ENCODE peak calls at places on chromosomes 11 and 22, in ten cellular contexts. G is PC-9, T is left ventricle myocardium superior, N is AG04450, D is B cell, V is iris pigment epithelial cell, K is GM04503, W is NCI-H460, C is hepatocyte, O is left colon. L is an unnamed sample.

GRCh38 chr11:64180871-64181270 is 5.1 kb upstream of the STIP1 start:
- DNase-seq in G (no peak), T (no peak), N (no peak), D (no peak), V (no peak), K (no peak), W (no peak), C (no peak), O (no peak), L (no peak)

GRCh38 chr11:17153759-17154158 is 54.0 kb downstream of the PIK3C2A start:
- DNase-seq in G (no peak), T (no peak), N (no peak), D (no peak), V (no peak), K (no peak), W (no peak), C (no peak), O (no peak), L (no peak)

GRCh38 chr11:93852242-93852641 is 1.8 kb upstream of the VSTM5 start:
- DNase-seq in G (no peak), T (no peak), N (no peak), D (no peak), V (no peak), K (no peak), W (no peak), C (no peak), O (no peak), L (no peak)

GRCh38 chr22:30519842-30520425 is 14.4 kb upstream of the SEC14L4 start:
- DNase-seq in G (no peak), T (no peak), N (no peak), D (no peak), V (no peak), K (no peak), W (no peak), C (no peak), O (no peak), L (no peak)

GRCh38 chr11:12235945-12236743 is 125.8 kb downstream of the MICAL2 start:
- DNase-seq in G (no peak), T (no peak), N (peak; percentile 43), D (peak; percentile 36), V (peak; percentile 63), K (peak; percentile 38), W (peak; percentile 42), C (peak; percentile 62), O (no peak), L (no peak)

GRCh38 chr22:39351689-39352214 is 2.0 kb downstream of the SYNGR1 start:
- DNase-seq in G (peak; percentile 25), T (no peak), N (no peak), D (peak; percentile 56), V (peak; percentile 44), K (no peak), W (no peak), C (no peak), O (no peak), L (no peak)

GRCh38 chr11:117688255-117688797 is 108.7 kb downstream of the DSCAML1 start:
- DNase-seq in G (no peak), T (no peak), N (no peak), D (no peak), V (no peak), K (no peak), W (no peak), C (no peak), O (no peak), L (no peak)

GRCh38 chr11:74579577-74580270 is 12.7 kb upstream of the POLD3 start:
- DNase-seq in G (no peak), T (no peak), N (no peak), D (no peak), V (no peak), K (no peak), W (no peak), C (no peak), O (no peak), L (no peak)

GRCh38 chr22:19510919-19511341 is 13.3 kb downstream of the CLDN5 start:
- DNase-seq in G (no peak), T (no peak), N (no peak), D (no peak), V (no peak), K (no peak), W (no peak), C (no peak), O (no peak), L (no peak)

GRCh38 chr11:112310867-112311266 is 50.2 kb upstream of the PLET1 start:
- DNase-seq in G (no peak), T (no peak), N (no peak), D (no peak), V (no peak), K (no peak), W (no peak), C (no peak), O (no peak), L (no peak)

GRCh38 chr11:32231909-32232493 is 141.1 kb downstream of the RCN1 start:
- DNase-seq in G (peak; percentile 32), T (no peak), N (no peak), D (no peak), V (peak; percentile 47), K (peak; percentile 4), W (peak; percentile 23), C (peak; percentile 48), O (no peak), L (no peak)

GRCh38 chr11:70029115-70029830 is 48.8 kb upstream of the ANO1 start:
- DNase-seq in G (no peak), T (no peak), N (no peak), D (no peak), V (no peak), K (no peak), W (no peak), C (no peak), O (no peak), L (no peak)

GRCh38 chr11:46541593-46542371 is 52.0 kb downstream of the AMBRA1 start:
- DNase-seq in G (peak; percentile 48), T (peak; percentile 58), N (no peak), D (no peak), V (no peak), K (no peak), W (no peak), C (no peak), O (peak; percentile 85), L (no peak)

GRCh38 chr22:33116846-33117547 is 58.8 kb upstream of the SYN3 start:
- DNase-seq in G (no peak), T (no peak), N (no peak), D (no peak), V (no peak), K (no peak), W (no peak), C (peak; percentile 58), O (no peak), L (no peak)

GRCh38 chr11:61406067-61406466 is 13.7 kb downstream of the TMEM216 start:
- DNase-seq in G (no peak), T (no peak), N (no peak), D (no peak), V (no peak), K (no peak), W (no peak), C (no peak), O (no peak), L (no peak)

GRCh38 chr11:2745511-2745910 is 45.7 kb upstream of the KCNQ1OT1 start:
- DNase-seq in G (no peak), T (no peak), N (no peak), D (no peak), V (no peak), K (no peak), W (no peak), C (no peak), O (no peak), L (no peak)

GRCh38 chr22:49687786-49688515 is 139.7 kb downstream of the BRD1 start:
- DNase-seq in G (no peak), T (no peak), N (no peak), D (no peak), V (no peak), K (no peak), W (no peak), C (no peak), O (no peak), L (no peak)

GRCh38 chr11:122207921-122208764 is 92.1 kb upstream of the BLID start:
- DNase-seq in G (no peak), T (peak; percentile 35), N (peak; percentile 56), D (no peak), V (peak; percentile 93), K (no peak), W (no peak), C (no peak), O (no peak), L (peak; percentile 87)

GRCh38 chr11:109865558-109866186 is 227.5 kb upstream of the ZC3H12C start:
- DNase-seq in G (no peak), T (no peak), N (no peak), D (no peak), V (no peak), K (no peak), W (no peak), C (no peak), O (no peak), L (no peak)

GRCh38 chr22:45892681-45893461 is 84.1 kb downstream of the WNT7B start:
- DNase-seq in G (no peak), T (peak; percentile 24), N (no peak), D (no peak), V (no peak), K (no peak), W (no peak), C (no peak), O (no peak), L (no peak)

GRCh38 chr22:38327805-38328204 is 10.6 kb upstream of the CSNK1E start:
- DNase-seq in G (peak; percentile 55), T (no peak), N (no peak), D (no peak), V (no peak), K (no peak), W (no peak), C (no peak), O (no peak), L (peak; percentile 61)

GRCh38 chr11:5362017-5362625 is 10.8 kb downstream of the OR51B6 start:
- DNase-seq in G (no peak), T (no peak), N (no peak), D (no peak), V (no peak), K (no peak), W (no peak), C (no peak), O (no peak), L (no peak)

GRCh38 chr11:23696712-23697111 is 800.1 kb upstream of the LUZP2 start:
- DNase-seq in G (no peak), T (no peak), N (no peak), D (no peak), V (no peak), K (no peak), W (no peak), C (no peak), O (no peak), L (no peak)

GRCh38 chr22:42581762-42582716 is 28.3 kb downstream of the SERHL2 start:
- DNase-seq in G (peak; percentile 70), T (peak; percentile 89), N (no peak), D (peak; percentile 89), V (peak; percentile 74), K (no peak), W (peak; percentile 41), C (peak; percentile 90), O (peak; percentile 66), L (no peak)

L was measured in AG04449.